ENCODE peak calls at places on chromosomes 11 and 22, in eight cellular contexts. G is stimulated activated CD4-positive, alpha-beta T cell treated with anti-CD3 and anti-CD28 coated beads, Interleukin-15, amount 100 ng/mL, for 1 hour; U is activated CD8-positive, alpha-beta memory T cell treated with anti-CD3 and anti-CD28 coated beads for 1 hour; D is AG09309; T is activated CD4-positive, alpha-beta T cell treated with anti-CD3 and anti-CD28 coated beads, Interleukin-2, amount 10 ng/mL, durations not matched to agents 7 days and 5 days; L is islet precursor cell; P is Ammon's horn; V is kidney glomerular epithelial cell. Q is an unnamed sample.

GRCh38 chr22:46238541-46238940 is 11.6 kb downstream of the CDPF1 start:
- DNase-seq in D (no peak), T (no peak), G (no peak), V (no peak), U (no peak), P (peak), L (no peak), Q (no peak)

GRCh38 chr11:61963016-61963281 is 4.5 kb downstream of the FTH1 start:
- DNase-seq in G (no peak), V (no peak), T (no peak), U (no peak), D (no peak), P (no peak), L (peak), Q (no peak)

GRCh38 chr11:134752964-134753804 is 341.1 kb upstream of the B3GAT1 start:
- DNase-seq in L (peak), G (no peak), D (no peak), T (no peak), V (no peak), U (no peak), P (no peak), Q (no peak)

GRCh38 chr11:71979582-71979981 is 19.1 kb upstream of the IL18BP start:
- DNase-seq in D (no peak), T (no peak), G (no peak), L (no peak), U (no peak), V (no peak), P (peak), Q (no peak)

GRCh38 chr11:90542092-90542491 is 319.2 kb upstream of the CHORDC1 start:
- DNase-seq in G (no peak), T (no peak), D (no peak), P (no peak), L (no peak), U (no peak), V (no peak), Q (no peak)

GRCh38 chr22:33038131-33038772 is 19.9 kb downstream of the SYN3 start:
- DNase-seq in L (peak), D (no peak), P (peak), G (no peak), V (no peak), U (no peak), T (no peak), Q (no peak)

GRCh38 chr11:44592125-44592643 is 26.7 kb downstream of the CD82 start:
- DNase-seq in P (no peak), V (no peak), L (no peak), T (no peak), D (peak), G (no peak), U (no peak), Q (no peak)

GRCh38 chr22:26259510-26259909 is 90.2 kb downstream of the SEZ6L start:
- DNase-seq in L (peak), G (no peak), V (peak), P (no peak), T (peak), D (no peak), U (no peak), Q (peak)

GRCh38 chr22:20636075-20636812 is 128.8 kb downstream of the MED15 start:
- DNase-seq in P (no peak), V (no peak), L (no peak), G (no peak), T (no peak), U (no peak), D (no peak), Q (no peak)

GRCh38 chr22:41939981-41940852 is 6.7 kb downstream of the CENPM start:
- DNase-seq in P (peak), G (peak), U (peak), D (no peak), T (peak), L (peak), V (no peak), Q (no peak)

GRCh38 chr11:17929171-17929570 is 83.7 kb downstream of the SERGEF start:
- DNase-seq in V (no peak), D (no peak), G (no peak), L (no peak), P (no peak), U (no peak), T (no peak), Q (no peak)

GRCh38 chr11:2166091-2166851 is 5.3 kb upstream of the INS start:
- DNase-seq in P (no peak), V (no peak), G (no peak), D (no peak), U (no peak), L (no peak), T (peak), Q (no peak)

GRCh38 chr11:16987205-16987568 is 27.0 kb downstream of the PLEKHA7 start:
- DNase-seq in U (no peak), L (no peak), T (no peak), D (no peak), P (no peak), V (no peak), G (no peak), Q (no peak)

GRCh38 chr11:16173798-16174197 is 182.5 kb downstream of the SOX6 start:
- DNase-seq in P (no peak), U (no peak), D (no peak), T (no peak), L (no peak), V (no peak), G (no peak), Q (no peak)

GRCh38 chr11:71437879-71438278 is 10.3 kb downstream of the DHCR7 start:
- DNase-seq in D (no peak), U (no peak), G (no peak), V (no peak), P (no peak), T (no peak), L (no peak), Q (peak)

GRCh38 chr11:44364596-44364995 is 54.7 kb upstream of the ALX4 start:
- DNase-seq in L (peak), V (no peak), G (no peak), U (no peak), P (no peak), D (no peak), T (no peak), Q (no peak)

GRCh38 chr11:128610765-128611617 is 23.6 kb upstream of the ETS1 start:
- DNase-seq in V (no peak), G (no peak), U (peak), L (peak), T (peak), P (no peak), D (no peak), Q (no peak)

GRCh38 chr11:69014084-69014935 is 1.3 kb upstream of the MRGPRF start:
- DNase-seq in G (no peak), P (no peak), T (no peak), L (peak), V (no peak), D (no peak), U (no peak), Q (no peak)

GRCh38 chr11:69504576-69505420 is 23.3 kb downstream of the LINC01488 start:
- DNase-seq in U (no peak), D (no peak), V (no peak), G (no peak), P (no peak), L (no peak), T (no peak), Q (no peak)

GRCh38 chr11:75453916-75454655 is 21.1 kb upstream of the KLHL35 start:
- DNase-seq in T (no peak), G (no peak), U (no peak), L (no peak), D (peak), V (no peak), P (no peak), Q (no peak)

GRCh38 chr11:23124996-23125395 is 264.7 kb upstream of the CCDC179 start:
- DNase-seq in P (no peak), D (no peak), V (no peak), L (no peak), U (no peak), G (no peak), T (no peak), Q (no peak)

Q was measured in Kasumi-1.